ENCODE peak calls at places on chromosomes 6 and 20, in five cellular contexts. H is cardiac muscle cell, S is fibroblast of lung, T is lower lobe of right lung, F is thoracic aorta. G is an unnamed sample. For H3K9me3, the result is how much of the 10 kb centered on the place peaks cover.

GRCh38 chr20:48928832-48929725 is 7.6 kb downstream of the ARFGEF2 start:
- DNase-seq in H (peak), S (peak), T (no peak), F (no peak), G (no peak)

GRCh38 chr6:160882741-160883340 is 108.7 kb upstream of the MAP3K4 start:
- DNase-seq in H (peak), S (peak), T (no peak), F (no peak), G (no peak)

GRCh38 chr6:141956046-141956761 is 176.5 kb upstream of the GJE1 start:
- DNase-seq in H (peak), S (peak), T (no peak), F (peak), G (no peak)

GRCh38 chr6:16503919-16504554 is 257.2 kb downstream of the ATXN1 start:
- DNase-seq in H (no peak), S (no peak), T (no peak), F (no peak), G (no peak)

GRCh38 chr20:23393999-23394775 is 27.1 kb downstream of the NAPB start:
- DNase-seq in H (no peak), S (no peak), T (no peak), F (no peak), G (no peak)

GRCh38 chr20:52313335-52313963 is 121.9 kb upstream of the ZFP64 start:
- DNase-seq in H (peak), S (peak), T (no peak), F (no peak), G (no peak)

GRCh38 chr6:6379573-6379972 is 59.1 kb upstream of the F13A1 start:
- DNase-seq in H (no peak), S (peak), T (no peak), F (no peak), G (no peak)

GRCh38 chr6:20589266-20589665 is 55.0 kb downstream of the CDKAL1 start:
- DNase-seq in H (peak), S (peak), T (no peak), F (no peak), G (no peak)

GRCh38 chr6:46440133-46440532 is 51.1 kb downstream of the RCAN2 start:
- DNase-seq in H (no peak), S (peak), T (no peak), F (no peak), G (no peak)

GRCh38 chr20:24334830-24335229 is 134.6 kb upstream of the SYNDIG1 start:
- DNase-seq in H (no peak), S (no peak), T (no peak), F (no peak), G (no peak)

GRCh38 chr20:17172826-17173420 is 53.9 kb upstream of the PCSK2 start:
- DNase-seq in H (no peak), S (peak), T (no peak), F (no peak), G (no peak)

GRCh38 chr20:58950603-58951002 is 30.5 kb upstream of the NELFCD start:
- DNase-seq in H (no peak), S (no peak), T (no peak), F (no peak), G (no peak)
- TF ChIP-seq CTCF in H (no peak), S (no peak), T (no peak), F (no peak), G (no peak)

DNA sequence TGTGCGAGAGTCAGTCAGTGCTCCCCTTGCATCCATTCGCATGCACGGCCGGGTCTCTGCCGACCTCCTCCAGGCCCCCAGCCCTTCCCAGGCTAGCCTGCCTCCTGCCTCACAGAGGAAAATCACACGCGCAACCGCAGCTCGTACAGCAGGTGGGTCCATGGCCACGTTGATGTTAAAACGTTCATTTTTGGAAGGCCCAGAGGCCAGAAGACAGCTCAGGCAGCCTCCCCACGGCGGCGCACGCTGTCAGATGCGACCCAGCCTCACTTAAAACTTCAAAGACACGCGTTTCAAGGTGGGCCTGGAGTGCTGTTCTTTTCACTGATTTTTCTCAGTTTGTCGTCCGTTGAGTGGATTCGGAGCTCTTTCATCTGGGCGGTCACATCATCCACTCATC is 276.5 kb downstream of the SMOC2 start:
- DNase-seq in H (no peak), S (no peak), T (no peak), F (no peak), G (no peak)
- H3K9me3 ChIP-seq in H (under half), S (under half), T (under half), F (under half), G (under half)

DNA sequence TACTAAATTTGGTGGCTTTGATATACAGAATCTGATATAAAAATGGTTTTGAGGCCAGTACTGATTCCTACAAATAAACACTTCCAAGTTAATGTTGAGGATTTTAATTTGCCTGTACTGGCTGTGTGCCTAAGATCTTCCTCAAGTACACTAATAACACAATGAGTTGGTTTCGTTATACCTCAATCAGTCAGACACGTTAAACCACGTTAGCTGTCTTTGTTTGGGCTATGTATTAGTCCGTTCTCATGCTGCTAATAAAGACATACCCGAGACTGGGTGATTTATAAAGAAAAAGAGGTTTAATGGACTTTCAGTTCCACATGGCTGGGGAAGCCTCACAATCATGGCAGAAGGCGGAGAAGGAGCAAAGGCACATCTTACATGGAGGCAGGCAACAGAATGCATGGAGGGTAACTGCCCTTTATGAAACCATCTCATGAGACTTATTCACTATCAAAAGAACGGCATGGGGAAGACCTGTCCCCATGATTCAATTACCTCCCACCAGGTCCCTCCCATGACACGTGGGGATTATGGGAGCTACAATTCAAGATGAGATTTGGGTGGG is 46.2 kb downstream of the NT5E start:
- DNase-seq in H (no peak), S (no peak), T (no peak), F (no peak), G (no peak)
- TF ChIP-seq CTCF in H (no peak), S (no peak), T (no peak), F (no peak), G (no peak)

DNA sequence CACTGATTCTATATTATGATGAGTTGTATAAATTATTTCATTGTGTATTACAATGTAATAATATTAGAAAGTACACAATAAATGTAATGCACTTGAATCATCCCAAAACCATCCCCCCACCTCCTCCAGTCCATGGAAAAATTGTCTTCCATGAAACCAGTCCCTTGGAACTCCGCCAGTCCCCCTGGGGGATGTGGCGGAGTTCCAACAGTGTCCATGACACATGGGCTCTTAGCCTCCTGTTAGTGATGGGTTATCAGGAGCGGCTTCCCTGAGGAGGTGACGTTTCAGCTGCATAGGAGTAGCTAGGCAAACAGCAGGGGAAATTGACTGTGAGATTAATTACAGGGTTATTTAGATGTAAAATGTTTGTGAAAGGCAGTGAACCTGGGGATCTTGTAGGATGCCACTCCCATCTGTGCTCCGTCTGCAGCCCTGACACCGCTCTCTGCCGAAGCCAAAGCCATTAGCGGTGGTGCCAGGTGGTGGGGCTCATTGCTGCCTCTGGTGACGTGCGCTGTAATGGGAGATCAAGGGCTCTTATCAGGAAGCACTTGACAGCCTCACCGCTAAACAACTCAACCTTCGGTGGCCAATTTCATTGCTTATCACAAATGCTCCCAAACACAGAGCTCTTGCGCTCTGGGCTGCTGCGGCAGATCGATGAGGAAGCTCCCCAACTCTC is 81.6 kb upstream of the MC3R start:
- DNase-seq in H (no peak), S (no peak), T (no peak), F (no peak), G (no peak)
- H3K9me3 ChIP-seq in H (under half), S (under half), T (under half), F (under half), G (under half)

DNA sequence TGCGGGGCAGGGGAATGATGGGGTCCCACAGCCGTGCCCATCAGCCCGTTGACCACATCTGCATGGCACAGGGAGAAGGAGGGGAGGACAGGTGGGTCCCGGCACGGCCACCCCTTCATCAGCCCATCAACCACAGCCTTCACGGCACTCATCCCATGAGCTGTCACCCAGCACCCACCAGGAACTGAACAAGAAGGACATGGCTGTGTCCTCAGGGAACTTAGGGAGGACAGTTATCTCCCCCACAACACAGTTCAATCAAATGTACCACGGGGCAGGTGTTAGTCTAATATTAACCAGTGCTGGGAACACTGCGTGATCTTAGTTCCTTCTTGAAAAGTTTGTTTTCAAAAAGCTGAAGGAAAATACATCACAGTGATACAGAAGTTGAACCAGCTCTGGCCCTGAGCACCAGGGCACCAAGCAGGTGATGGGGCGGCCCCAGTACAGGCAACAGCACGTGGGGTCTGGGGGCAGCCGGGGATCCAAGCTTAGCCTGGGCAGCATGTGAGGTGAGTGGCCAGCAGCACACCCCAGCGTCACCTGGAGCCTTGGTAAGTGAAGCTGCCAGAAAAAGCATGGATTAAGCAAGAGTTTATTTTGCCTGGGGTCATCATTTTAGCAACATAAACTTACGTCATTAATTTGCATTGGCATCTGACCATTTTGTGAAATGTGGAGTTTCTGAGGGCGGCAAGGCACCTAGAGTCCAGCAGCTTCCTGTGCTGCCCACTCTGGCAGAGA is 35.5 kb upstream of the AFDN start:
- DNase-seq in H (peak), S (no peak), T (no peak), F (no peak), G (no peak)
- TF ChIP-seq CTCF in H (no peak), S (no peak), T (no peak), F (no peak), G (no peak)

DNA sequence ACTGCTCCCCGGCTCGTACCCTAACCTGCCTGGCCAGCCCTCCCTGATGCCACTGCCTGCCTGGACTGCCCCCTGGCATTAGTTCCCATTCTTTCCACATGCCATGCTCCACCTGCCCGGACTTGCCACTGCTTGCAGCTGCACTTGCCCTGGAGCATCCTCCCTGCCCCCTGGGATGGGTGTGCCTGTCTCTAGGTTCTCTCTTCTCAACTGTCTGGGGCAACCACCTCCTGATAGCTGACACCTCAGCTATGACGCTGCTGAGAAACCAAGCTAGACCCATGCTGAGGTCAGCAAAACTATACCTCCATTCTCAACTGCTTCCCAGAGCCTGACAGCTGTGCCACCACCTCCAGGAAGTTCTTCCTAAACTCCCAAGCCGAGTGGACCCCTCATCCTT is 72.1 kb downstream of the PERP start:
- DNase-seq in H (no peak), S (no peak), T (no peak), F (no peak), G (no peak)
- H3K9me3 ChIP-seq in H (under half), S (under half), T (under half), F (under half), G (under half)

GRCh38 chr6:147392917-147393625 is 115.4 kb upstream of the SAMD5 start:
- DNase-seq in H (no peak), S (no peak), T (no peak), F (no peak), G (no peak)

GRCh38 chr6:147389463-147389862 is 119.0 kb upstream of the SAMD5 start:
- DNase-seq in H (no peak), S (no peak), T (no peak), F (no peak), G (no peak)

GRCh38 chr6:147384737-147385710 is 123.5 kb upstream of the SAMD5 start:
- DNase-seq in H (no peak), S (no peak), T (no peak), F (no peak), G (no peak)

GRCh38 chr6:147395158-147395557 is 113.3 kb upstream of the SAMD5 start:
- DNase-seq in H (peak), S (peak), T (no peak), F (no peak), G (no peak)

DNA sequence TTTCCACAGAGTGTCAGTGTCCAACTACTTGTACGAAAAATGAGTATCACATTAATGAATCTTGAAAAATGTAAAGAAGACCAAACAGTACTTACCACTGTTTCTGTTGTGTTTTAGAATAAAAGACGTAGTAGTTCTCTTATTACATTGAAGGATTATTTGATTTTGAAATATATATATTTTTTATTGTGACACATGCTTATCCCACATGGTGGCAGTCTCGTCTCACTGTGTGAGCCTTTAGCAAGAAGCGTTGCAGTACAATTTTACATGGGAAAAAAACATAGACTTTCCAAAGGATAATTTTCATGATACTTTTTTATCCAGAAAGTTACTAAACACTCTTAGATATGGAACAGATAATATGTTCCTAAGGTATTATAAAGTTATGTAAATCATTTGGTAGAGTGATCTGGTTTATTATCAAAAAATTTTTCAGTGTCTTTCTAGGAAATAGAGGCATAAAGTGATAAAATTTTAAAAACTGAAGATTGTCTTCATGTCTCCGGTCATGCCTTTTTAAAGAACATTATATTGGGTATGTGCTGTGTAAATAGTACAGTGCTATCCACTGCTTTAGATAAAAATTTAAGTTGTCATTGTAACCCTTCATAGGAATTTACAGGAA is 117.5 kb upstream of the SAMD5 start:
- DNase-seq in H (peak), S (peak), T (no peak), F (no peak), G (no peak)
- TF ChIP-seq CTCF in H (peak), S (no peak), T (peak), F (no peak), G (peak)

GRCh38 chr20:29874476-29875202 is 1382.8 kb upstream of the DEFB115 start:
- DNase-seq in H (no peak), S (no peak), T (no peak), F (no peak), G (no peak)

GRCh38 chr20:29878281-29878741 is 1379.2 kb upstream of the DEFB115 start:
- DNase-seq in H (peak), S (no peak), T (peak), F (no peak), G (no peak)

GRCh38 chr20:29876911-29877285 is 1380.6 kb upstream of the DEFB115 start:
- DNase-seq in H (no peak), S (no peak), T (peak), F (no peak), G (no peak)

GRCh38 chr20:29878777-29879442 is 1378.6 kb upstream of the DEFB115 start:
- DNase-seq in H (no peak), S (no peak), T (peak), F (no peak), G (no peak)

DNA sequence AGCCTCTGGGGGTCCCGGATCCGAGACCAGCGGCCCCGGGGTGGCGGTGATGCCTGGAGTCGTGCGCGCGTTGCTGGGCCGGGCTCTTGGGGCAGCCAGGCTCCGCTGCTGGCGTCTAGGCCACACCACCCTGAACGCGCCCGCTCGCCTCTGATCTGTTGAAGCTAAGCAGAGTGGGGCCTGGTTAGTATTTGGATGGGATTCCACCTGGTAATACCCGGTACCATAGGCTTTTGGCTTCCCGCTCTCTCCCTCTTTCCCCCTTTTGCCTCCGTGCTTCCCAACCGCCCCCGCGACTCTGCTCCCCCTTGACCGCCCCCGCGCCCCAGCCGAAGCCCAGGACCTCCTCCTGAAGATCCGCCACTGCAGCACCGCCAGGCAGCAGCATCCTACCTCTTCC is 1383.5 kb upstream of the DEFB115 start:
- DNase-seq in H (peak), S (peak), T (peak), F (no peak), G (no peak)
- H3K9me3 ChIP-seq in H (under half), S (under half), T (under half), F (under half), G (under half)

GRCh38 chr6:170522565-170523183 is 30.4 kb downstream of the PSMB1 start:
- DNase-seq in H (peak), S (peak), T (no peak), F (no peak), G (no peak)
- TF ChIP-seq CTCF in H (peak), S (peak), T (no peak), F (no peak), G (no peak)

G was measured in tibial nerve.